ENCODE peak calls at places on chromosome 13, in six cellular contexts. One of them, this sample, is unnamed.

GRCh38 chr13:59424661-59425060 is 739.1 kb downstream of the DIAPH3 start:
- DNase-seq in adrenal gland: no peak
- DNase-seq in uterus: no peak
- DNase-seq in brain microvascular endothelial cell: peak
- DNase-seq in heart left ventricle: no peak
- DNase-seq in effector memory CD4-positive, alpha-beta T cell: no peak
- DNase-seq in this sample: no peak

GRCh38 chr13:95564948-95565347 is 12.4 kb downstream of the CLDN10 start:
- DNase-seq in heart left ventricle: no peak
- DNase-seq in uterus: no peak
- DNase-seq in effector memory CD4-positive, alpha-beta T cell: no peak
- DNase-seq in adrenal gland: no peak
- DNase-seq in brain microvascular endothelial cell: no peak
- DNase-seq in this sample: no peak

GRCh38 chr13:50699874-50700663 is 143.4 kb downstream of the DLEU7 start:
- DNase-seq in uterus: no peak
- DNase-seq in heart left ventricle: no peak
- DNase-seq in effector memory CD4-positive, alpha-beta T cell: no peak
- DNase-seq in brain microvascular endothelial cell: no peak
- DNase-seq in adrenal gland: no peak
- DNase-seq in this sample: no peak

GRCh38 chr13:27481766-27482165 is 31.4 kb upstream of the MTIF3 start:
- DNase-seq in adrenal gland: peak
- DNase-seq in uterus: peak
- DNase-seq in brain microvascular endothelial cell: peak
- DNase-seq in heart left ventricle: no peak
- DNase-seq in effector memory CD4-positive, alpha-beta T cell: no peak
- DNase-seq in this sample: peak

GRCh38 chr13:59715591-59715990 is 448.1 kb downstream of the DIAPH3 start:
- DNase-seq in uterus: no peak
- DNase-seq in effector memory CD4-positive, alpha-beta T cell: no peak
- DNase-seq in brain microvascular endothelial cell: no peak
- DNase-seq in adrenal gland: no peak
- DNase-seq in heart left ventricle: no peak
- DNase-seq in this sample: no peak

GRCh38 chr13:105428816-105429215 is 1106.6 kb downstream of the EFNB2 start:
- DNase-seq in effector memory CD4-positive, alpha-beta T cell: no peak
- DNase-seq in uterus: no peak
- DNase-seq in brain microvascular endothelial cell: no peak
- DNase-seq in heart left ventricle: no peak
- DNase-seq in adrenal gland: no peak
- DNase-seq in this sample: no peak

GRCh38 chr13:113914333-113915011 is 50.6 kb upstream of the GAS6 start:
- DNase-seq in heart left ventricle: no peak
- DNase-seq in adrenal gland: no peak
- DNase-seq in effector memory CD4-positive, alpha-beta T cell: no peak
- DNase-seq in brain microvascular endothelial cell: no peak
- DNase-seq in uterus: no peak
- DNase-seq in this sample: no peak

GRCh38 chr13:113862191-113862765 is 1.6 kb downstream of the GAS6 start:
- DNase-seq in brain microvascular endothelial cell: no peak
- DNase-seq in uterus: peak
- DNase-seq in adrenal gland: no peak
- DNase-seq in effector memory CD4-positive, alpha-beta T cell: no peak
- DNase-seq in heart left ventricle: no peak
- DNase-seq in this sample: no peak

GRCh38 chr13:76889254-76889653 is 3.0 kb upstream of the KCTD12 start:
- DNase-seq in effector memory CD4-positive, alpha-beta T cell: no peak
- DNase-seq in uterus: no peak
- DNase-seq in heart left ventricle: no peak
- DNase-seq in adrenal gland: no peak
- DNase-seq in brain microvascular endothelial cell: no peak
- DNase-seq in this sample: no peak

GRCh38 chr13:112711528-112712265 is 21.9 kb downstream of the ATP11A start:
- DNase-seq in effector memory CD4-positive, alpha-beta T cell: no peak
- DNase-seq in adrenal gland: peak
- DNase-seq in brain microvascular endothelial cell: peak
- DNase-seq in uterus: peak
- DNase-seq in heart left ventricle: peak
- DNase-seq in this sample: no peak

GRCh38 chr13:25912961-25913360 is 138.9 kb downstream of the SHISA2 start:
- DNase-seq in adrenal gland: no peak
- DNase-seq in heart left ventricle: no peak
- DNase-seq in brain microvascular endothelial cell: no peak
- DNase-seq in uterus: no peak
- DNase-seq in effector memory CD4-positive, alpha-beta T cell: no peak
- DNase-seq in this sample: no peak

GRCh38 chr13:49690133-49690989 is 925 bp downstream of the EBPL start:
- DNase-seq in uterus: no peak
- DNase-seq in brain microvascular endothelial cell: peak
- DNase-seq in effector memory CD4-positive, alpha-beta T cell: no peak
- DNase-seq in heart left ventricle: no peak
- DNase-seq in adrenal gland: peak
- DNase-seq in this sample: no peak

GRCh38 chr13:103965506-103966243 is 899.5 kb upstream of the SLC10A2 start:
- DNase-seq in adrenal gland: no peak
- DNase-seq in uterus: no peak
- DNase-seq in effector memory CD4-positive, alpha-beta T cell: no peak
- DNase-seq in brain microvascular endothelial cell: no peak
- DNase-seq in heart left ventricle: no peak
- DNase-seq in this sample: no peak

GRCh38 chr13:112722433-112723250 is 32.8 kb downstream of the ATP11A start:
- DNase-seq in adrenal gland: peak
- DNase-seq in effector memory CD4-positive, alpha-beta T cell: no peak
- DNase-seq in uterus: peak
- DNase-seq in brain microvascular endothelial cell: peak
- DNase-seq in heart left ventricle: peak
- DNase-seq in this sample: peak

GRCh38 chr13:111577956-111578595 is 257.6 kb downstream of the TEX29 start:
- DNase-seq in adrenal gland: no peak
- DNase-seq in uterus: no peak
- DNase-seq in effector memory CD4-positive, alpha-beta T cell: no peak
- DNase-seq in brain microvascular endothelial cell: no peak
- DNase-seq in heart left ventricle: no peak
- DNase-seq in this sample: no peak

GRCh38 chr13:74575729-74576125 is 441.5 kb upstream of the KLF12 start:
- DNase-seq in effector memory CD4-positive, alpha-beta T cell: no peak
- DNase-seq in adrenal gland: peak
- DNase-seq in uterus: peak
- DNase-seq in brain microvascular endothelial cell: peak
- DNase-seq in heart left ventricle: peak
- DNase-seq in this sample: peak

GRCh38 chr13:99647593-99647980 is 146.3 kb downstream of the TM9SF2 start:
- DNase-seq in uterus: no peak
- DNase-seq in heart left ventricle: no peak
- DNase-seq in effector memory CD4-positive, alpha-beta T cell: no peak
- DNase-seq in brain microvascular endothelial cell: no peak
- DNase-seq in adrenal gland: no peak
- DNase-seq in this sample: no peak

GRCh38 chr13:44131069-44131614 is 242.5 kb upstream of the SERP2 start:
- DNase-seq in brain microvascular endothelial cell: no peak
- DNase-seq in uterus: no peak
- DNase-seq in heart left ventricle: no peak
- DNase-seq in adrenal gland: no peak
- DNase-seq in effector memory CD4-positive, alpha-beta T cell: no peak
- DNase-seq in this sample: no peak
- H3K4me3 ChIP-seq in brain microvascular endothelial cell: no peak
- H3K4me3 ChIP-seq in uterus: no peak
- H3K4me3 ChIP-seq in heart left ventricle: no peak
- H3K4me3 ChIP-seq in adrenal gland: no peak
- H3K4me3 ChIP-seq in effector memory CD4-positive, alpha-beta T cell: no peak
- H3K4me3 ChIP-seq in this sample: no peak

GRCh38 chr13:48402325-48402962 is 10.5 kb downstream of the LPAR6 start:
- DNase-seq in brain microvascular endothelial cell: no peak
- DNase-seq in effector memory CD4-positive, alpha-beta T cell: no peak
- DNase-seq in heart left ventricle: no peak
- DNase-seq in uterus: no peak
- DNase-seq in adrenal gland: peak
- DNase-seq in this sample: no peak

GRCh38 chr13:48403929-48404328 is 9.0 kb downstream of the LPAR6 start:
- DNase-seq in heart left ventricle: no peak
- DNase-seq in effector memory CD4-positive, alpha-beta T cell: no peak
- DNase-seq in adrenal gland: no peak
- DNase-seq in uterus: no peak
- DNase-seq in brain microvascular endothelial cell: no peak
- DNase-seq in this sample: no peak

GRCh38 chr13:48401480-48401879 is 11.4 kb downstream of the LPAR6 start:
- DNase-seq in effector memory CD4-positive, alpha-beta T cell: no peak
- DNase-seq in heart left ventricle: no peak
- DNase-seq in adrenal gland: no peak
- DNase-seq in uterus: no peak
- DNase-seq in brain microvascular endothelial cell: no peak
- DNase-seq in this sample: no peak

GRCh38 chr13:48404952-48405351 is 8.0 kb downstream of the LPAR6 start:
- DNase-seq in uterus: no peak
- DNase-seq in adrenal gland: no peak
- DNase-seq in brain microvascular endothelial cell: no peak
- DNase-seq in effector memory CD4-positive, alpha-beta T cell: no peak
- DNase-seq in heart left ventricle: no peak
- DNase-seq in this sample: no peak

DNA sequence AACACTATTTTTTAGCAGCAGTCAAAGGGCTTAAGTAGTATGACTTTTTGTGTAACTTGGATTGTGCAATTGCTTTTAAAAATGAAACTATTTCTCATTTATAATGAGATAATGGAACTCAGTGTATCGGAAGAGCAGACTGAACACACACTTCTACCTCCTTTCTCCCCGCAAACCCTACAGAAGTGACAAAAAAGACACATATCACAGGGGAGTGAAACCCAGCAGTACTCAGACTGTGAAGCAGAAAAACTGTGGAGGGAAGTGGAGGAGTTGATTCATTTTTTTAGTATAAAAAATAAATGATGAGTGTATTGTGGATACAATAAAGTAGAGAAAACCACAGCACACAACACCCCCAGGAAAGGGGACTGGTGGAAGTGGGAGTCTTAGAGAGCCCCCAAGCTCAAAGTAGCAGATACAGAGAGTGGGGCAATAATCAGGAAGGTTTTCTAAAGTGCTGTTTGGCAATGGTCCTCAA is 9.7 kb downstream of the LPAR6 start:
- DNase-seq in adrenal gland: no peak
- DNase-seq in uterus: no peak
- DNase-seq in brain microvascular endothelial cell: no peak
- DNase-seq in effector memory CD4-positive, alpha-beta T cell: no peak
- DNase-seq in heart left ventricle: no peak
- DNase-seq in this sample: no peak
- H3K4me3 ChIP-seq in adrenal gland: no peak
- H3K4me3 ChIP-seq in uterus: no peak
- H3K4me3 ChIP-seq in brain microvascular endothelial cell: no peak
- H3K4me3 ChIP-seq in effector memory CD4-positive, alpha-beta T cell: peak
- H3K4me3 ChIP-seq in heart left ventricle: peak
- H3K4me3 ChIP-seq in this sample: no peak

GRCh38 chr13:48181482-48182145 is 51.4 kb upstream of the ITM2B start:
- DNase-seq in heart left ventricle: no peak
- DNase-seq in brain microvascular endothelial cell: no peak
- DNase-seq in adrenal gland: no peak
- DNase-seq in effector memory CD4-positive, alpha-beta T cell: no peak
- DNase-seq in uterus: no peak
- DNase-seq in this sample: no peak

GRCh38 chr13:48185018-48185417 is 48.0 kb upstream of the ITM2B start:
- DNase-seq in heart left ventricle: no peak
- DNase-seq in effector memory CD4-positive, alpha-beta T cell: no peak
- DNase-seq in brain microvascular endothelial cell: no peak
- DNase-seq in uterus: no peak
- DNase-seq in adrenal gland: no peak
- DNase-seq in this sample: no peak

GRCh38 chr13:48186722-48187121 is 46.3 kb upstream of the ITM2B start:
- DNase-seq in uterus: no peak
- DNase-seq in heart left ventricle: no peak
- DNase-seq in brain microvascular endothelial cell: no peak
- DNase-seq in effector memory CD4-positive, alpha-beta T cell: no peak
- DNase-seq in adrenal gland: no peak
- DNase-seq in this sample: no peak

GRCh38 chr13:48188129-48188528 is 44.9 kb upstream of the ITM2B start:
- DNase-seq in brain microvascular endothelial cell: no peak
- DNase-seq in uterus: no peak
- DNase-seq in heart left ventricle: no peak
- DNase-seq in adrenal gland: no peak
- DNase-seq in effector memory CD4-positive, alpha-beta T cell: no peak
- DNase-seq in this sample: no peak

DNA sequence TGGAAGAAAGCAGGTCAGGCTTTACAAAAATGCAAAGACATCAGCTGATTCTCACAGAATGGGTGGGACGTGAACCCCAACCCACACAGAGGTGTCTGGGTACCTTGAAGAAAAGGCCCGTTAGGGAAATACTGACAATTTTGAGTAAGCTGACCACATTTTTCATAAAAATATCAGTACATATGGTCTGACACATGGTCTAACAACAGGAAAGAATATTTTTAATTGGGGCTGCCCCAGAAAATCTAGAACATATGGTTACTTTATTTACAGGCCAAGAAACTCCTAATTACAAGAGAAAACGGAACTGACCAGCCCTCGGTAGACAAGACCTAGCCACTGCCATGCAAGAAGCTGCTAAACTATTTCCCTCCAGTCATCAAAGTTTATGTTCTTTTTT is 48.7 kb upstream of the ITM2B start:
- DNase-seq in uterus: no peak
- DNase-seq in adrenal gland: no peak
- DNase-seq in effector memory CD4-positive, alpha-beta T cell: no peak
- DNase-seq in heart left ventricle: no peak
- DNase-seq in brain microvascular endothelial cell: no peak
- DNase-seq in this sample: no peak
- H3K4me3 ChIP-seq in uterus: no peak
- H3K4me3 ChIP-seq in adrenal gland: no peak
- H3K4me3 ChIP-seq in effector memory CD4-positive, alpha-beta T cell: no peak
- H3K4me3 ChIP-seq in heart left ventricle: no peak
- H3K4me3 ChIP-seq in brain microvascular endothelial cell: no peak
- H3K4me3 ChIP-seq in this sample: no peak

GRCh38 chr13:78491978-78492377 is 111.4 kb downstream of the POU4F1 start:
- DNase-seq in adrenal gland: no peak
- DNase-seq in effector memory CD4-positive, alpha-beta T cell: no peak
- DNase-seq in uterus: no peak
- DNase-seq in heart left ventricle: no peak
- DNase-seq in brain microvascular endothelial cell: no peak
- DNase-seq in this sample: no peak

GRCh38 chr13:78499802-78500201 is 103.5 kb downstream of the POU4F1 start:
- DNase-seq in heart left ventricle: no peak
- DNase-seq in brain microvascular endothelial cell: no peak
- DNase-seq in effector memory CD4-positive, alpha-beta T cell: no peak
- DNase-seq in adrenal gland: no peak
- DNase-seq in uterus: no peak
- DNase-seq in this sample: no peak

DNA sequence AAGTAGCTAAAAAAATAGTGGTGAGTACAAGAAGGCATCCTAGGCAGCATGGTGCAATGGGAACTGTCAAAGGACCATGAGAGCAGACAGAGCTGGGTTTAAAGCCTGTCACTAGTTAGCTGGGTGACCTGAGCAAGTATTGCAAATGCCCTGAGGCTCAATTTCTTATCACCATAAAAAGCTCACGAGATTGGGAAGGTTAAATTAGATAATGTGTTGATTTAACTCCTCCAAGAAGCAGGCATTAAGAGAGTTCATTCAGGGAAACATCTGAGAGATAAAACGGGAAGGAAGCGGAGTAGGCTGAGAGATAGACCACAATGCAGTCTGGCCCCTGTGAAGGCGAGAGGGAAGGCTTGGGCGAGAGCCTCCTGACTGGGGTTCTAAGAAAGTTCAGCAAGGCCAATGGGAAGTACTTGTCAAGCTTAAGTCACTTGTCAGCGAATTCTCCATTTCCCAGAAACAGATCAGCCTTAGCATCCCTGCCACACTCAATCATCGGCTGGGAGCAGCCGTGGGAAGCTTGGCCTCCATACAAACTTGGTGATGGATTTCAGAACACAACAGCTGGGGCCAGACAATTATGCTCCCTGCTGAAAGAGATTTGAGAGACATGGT is 105.5 kb downstream of the POU4F1 start:
- DNase-seq in heart left ventricle: no peak
- DNase-seq in adrenal gland: no peak
- DNase-seq in uterus: no peak
- DNase-seq in effector memory CD4-positive, alpha-beta T cell: no peak
- DNase-seq in brain microvascular endothelial cell: no peak
- DNase-seq in this sample: no peak
- H3K4me3 ChIP-seq in heart left ventricle: no peak
- H3K4me3 ChIP-seq in adrenal gland: no peak
- H3K4me3 ChIP-seq in uterus: no peak
- H3K4me3 ChIP-seq in effector memory CD4-positive, alpha-beta T cell: no peak
- H3K4me3 ChIP-seq in brain microvascular endothelial cell: no peak
- H3K4me3 ChIP-seq in this sample: no peak